ENCODE peak calls at places on chromosomes 6 and 20, in ten cellular contexts. One of them, this sample, is unnamed.

GRCh38 chr20:48076772-48077171 is 291.5 kb upstream of the SULF2 start:
- DNase-seq in heart right ventricle: no peak
- DNase-seq in tibial nerve: no peak
- DNase-seq in ascending aorta: no peak
- DNase-seq in ovary: no peak
- DNase-seq in HS-27A: no peak
- DNase-seq in NCI-H1694 treated with DMSO at 0.1 percent for 48 hours: no peak
- DNase-seq in stimulated activated naive CD8-positive, alpha-beta T cell treated with anti-CD3 and anti-CD28 coated beads, Interleukin-15, Interleukin-2, amounts not matched to agents 100 U/mL and 50 U/mL, for 24 hours: no peak
- DNase-seq in AG08395: no peak
- DNase-seq in GM18507: no peak
- DNase-seq in this sample: no peak

GRCh38 chr20:16173044-16173443 is 400.2 kb downstream of the KIF16B start:
- DNase-seq in heart right ventricle: no peak
- DNase-seq in tibial nerve: no peak
- DNase-seq in ascending aorta: no peak
- DNase-seq in ovary: no peak
- DNase-seq in HS-27A: no peak
- DNase-seq in NCI-H1694 treated with DMSO at 0.1 percent for 48 hours: no peak
- DNase-seq in stimulated activated naive CD8-positive, alpha-beta T cell treated with anti-CD3 and anti-CD28 coated beads, Interleukin-15, Interleukin-2, amounts not matched to agents 100 U/mL and 50 U/mL, for 24 hours: no peak
- DNase-seq in AG08395: no peak
- DNase-seq in GM18507: no peak
- DNase-seq in this sample: no peak

GRCh38 chr6:170082531-170083187 is 208.2 kb downstream of the DLL1 start:
- DNase-seq in heart right ventricle: no peak
- DNase-seq in tibial nerve: no peak
- DNase-seq in ascending aorta: no peak
- DNase-seq in ovary: no peak
- DNase-seq in HS-27A: no peak
- DNase-seq in NCI-H1694 treated with DMSO at 0.1 percent for 48 hours: no peak
- DNase-seq in stimulated activated naive CD8-positive, alpha-beta T cell treated with anti-CD3 and anti-CD28 coated beads, Interleukin-15, Interleukin-2, amounts not matched to agents 100 U/mL and 50 U/mL, for 24 hours: no peak
- DNase-seq in AG08395: no peak
- DNase-seq in GM18507: no peak
- DNase-seq in this sample: no peak

GRCh38 chr6:118551673-118552063 is 3.6 kb downstream of the PLN start:
- DNase-seq in heart right ventricle: no peak
- DNase-seq in tibial nerve: no peak
- DNase-seq in ascending aorta: no peak
- DNase-seq in ovary: no peak
- DNase-seq in HS-27A: no peak
- DNase-seq in NCI-H1694 treated with DMSO at 0.1 percent for 48 hours: no peak
- DNase-seq in stimulated activated naive CD8-positive, alpha-beta T cell treated with anti-CD3 and anti-CD28 coated beads, Interleukin-15, Interleukin-2, amounts not matched to agents 100 U/mL and 50 U/mL, for 24 hours: no peak
- DNase-seq in AG08395: peak
- DNase-seq in GM18507: no peak
- DNase-seq in this sample: peak

GRCh38 chr6:6788394-6789020 is 200.0 kb downstream of the LY86 start:
- DNase-seq in heart right ventricle: no peak
- DNase-seq in tibial nerve: no peak
- DNase-seq in ascending aorta: no peak
- DNase-seq in ovary: no peak
- DNase-seq in HS-27A: no peak
- DNase-seq in NCI-H1694 treated with DMSO at 0.1 percent for 48 hours: peak
- DNase-seq in stimulated activated naive CD8-positive, alpha-beta T cell treated with anti-CD3 and anti-CD28 coated beads, Interleukin-15, Interleukin-2, amounts not matched to agents 100 U/mL and 50 U/mL, for 24 hours: no peak
- DNase-seq in AG08395: no peak
- DNase-seq in GM18507: no peak
- DNase-seq in this sample: no peak

GRCh38 chr6:42452171-42453026 is 673 bp upstream of the TRERF1 start:
- DNase-seq in heart right ventricle: peak
- DNase-seq in tibial nerve: no peak
- DNase-seq in ascending aorta: no peak
- DNase-seq in ovary: peak
- DNase-seq in HS-27A: peak
- DNase-seq in NCI-H1694 treated with DMSO at 0.1 percent for 48 hours: peak
- DNase-seq in stimulated activated naive CD8-positive, alpha-beta T cell treated with anti-CD3 and anti-CD28 coated beads, Interleukin-15, Interleukin-2, amounts not matched to agents 100 U/mL and 50 U/mL, for 24 hours: peak
- DNase-seq in AG08395: peak
- DNase-seq in GM18507: no peak
- DNase-seq in this sample: peak

GRCh38 chr6:138278326-138278725 is 60.0 kb upstream of the PBOV1 start:
- DNase-seq in heart right ventricle: no peak
- DNase-seq in tibial nerve: no peak
- DNase-seq in ascending aorta: no peak
- DNase-seq in ovary: no peak
- DNase-seq in HS-27A: no peak
- DNase-seq in NCI-H1694 treated with DMSO at 0.1 percent for 48 hours: no peak
- DNase-seq in stimulated activated naive CD8-positive, alpha-beta T cell treated with anti-CD3 and anti-CD28 coated beads, Interleukin-15, Interleukin-2, amounts not matched to agents 100 U/mL and 50 U/mL, for 24 hours: no peak
- DNase-seq in AG08395: peak
- DNase-seq in GM18507: no peak
- DNase-seq in this sample: peak

GRCh38 chr6:26056583-26057350 is 30.5 kb upstream of the HFE start:
- DNase-seq in heart right ventricle: no peak
- DNase-seq in tibial nerve: no peak
- DNase-seq in ascending aorta: no peak
- DNase-seq in ovary: peak
- DNase-seq in HS-27A: peak
- DNase-seq in NCI-H1694 treated with DMSO at 0.1 percent for 48 hours: peak
- DNase-seq in stimulated activated naive CD8-positive, alpha-beta T cell treated with anti-CD3 and anti-CD28 coated beads, Interleukin-15, Interleukin-2, amounts not matched to agents 100 U/mL and 50 U/mL, for 24 hours: peak
- DNase-seq in AG08395: peak
- DNase-seq in GM18507: no peak
- DNase-seq in this sample: peak